ENCODE peak calls at places on chromosome 4, in five cellular contexts. V is transverse colon, Y is hepatocyte, T is psoas muscle, Z is stomach. C is an unnamed sample.

GRCh38 chr4:67549123-67549522 is 3.8 kb upstream of the CENPC start:
- DNase-seq in V (no peak), Y (no peak), T (no peak), Z (no peak), C (peak)

GRCh38 chr4:168880087-168880675 is 129.9 kb downstream of the CBR4 start:
- DNase-seq in V (no peak), Y (no peak), T (no peak), Z (no peak), C (no peak)

GRCh38 chr4:91325495-91325894 is 978.3 kb upstream of the GRID2 start:
- DNase-seq in V (no peak), Y (peak), T (no peak), Z (peak), C (peak)

GRCh38 chr4:101221294-101221693 is 126.0 kb downstream of the PPP3CA start:
- DNase-seq in V (no peak), Y (no peak), T (no peak), Z (no peak), C (no peak)

GRCh38 chr4:137909910-137910309 is 332.2 kb downstream of the SLC7A11 start:
- DNase-seq in V (no peak), Y (peak), T (no peak), Z (no peak), C (peak)

GRCh38 chr4:78669453-78669852 is 106.7 kb upstream of the BMP2K start:
- DNase-seq in V (no peak), Y (no peak), T (no peak), Z (no peak), C (no peak)

GRCh38 chr4:38675167-38676121 is 11.4 kb downstream of the KLF3 start:
- DNase-seq in V (peak), Y (peak), T (peak), Z (peak), C (peak)

GRCh38 chr4:108861339-108861738 is 98.5 kb upstream of the ETNPPL start:
- DNase-seq in V (no peak), Y (peak), T (no peak), Z (no peak), C (peak)

GRCh38 chr4:109435635-109436034 is 2.0 kb downstream of the SEC24B start:
- DNase-seq in V (no peak), Y (no peak), T (no peak), Z (no peak), C (no peak)

GRCh38 chr4:82745173-82745842 is 53.3 kb downstream of the SCD5 start:
- DNase-seq in V (no peak), Y (no peak), T (no peak), Z (no peak), C (peak)

GRCh38 chr4:40205259-40206198 is 8.7 kb downstream of the RHOH start:
- DNase-seq in V (peak), Y (no peak), T (no peak), Z (no peak), C (no peak)
- H3K4me3 ChIP-seq in V (no peak), Y (no peak), T (no peak), Z (no peak), C (no peak)

GRCh38 chr4:112633477-112634235 is 3.1 kb downstream of the ZGRF1 start:
- DNase-seq in V (no peak), Y (peak), T (no peak), Z (no peak), C (peak)
- TF ChIP-seq CTCF in V (peak), Y (peak), T (peak), Z (no peak), C (peak)

DNA sequence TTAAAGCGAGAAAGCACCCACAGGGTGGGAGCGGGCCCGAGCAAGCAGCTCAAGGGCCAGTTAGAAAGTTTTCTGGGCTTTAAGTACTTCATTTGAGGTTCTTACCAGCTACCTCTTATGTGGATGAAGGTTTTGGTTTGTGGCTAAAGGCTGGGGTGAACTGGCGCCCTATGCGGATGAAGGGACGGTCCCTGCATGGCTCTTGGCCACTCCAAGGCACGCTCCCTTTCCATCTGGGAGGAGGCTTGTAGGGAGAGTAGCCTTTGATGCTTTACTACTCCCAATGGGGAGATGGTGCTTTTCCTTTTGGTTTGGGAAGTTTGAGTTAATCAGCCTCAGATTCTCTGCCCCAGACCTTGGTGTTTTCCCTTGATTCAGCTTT is 17.7 kb downstream of the MRFAP1 start:
- DNase-seq in V (no peak), Y (no peak), T (no peak), Z (no peak), C (no peak)
- H3K4me3 ChIP-seq in V (peak), Y (no peak), T (peak), Z (peak), C (no peak)

DNA sequence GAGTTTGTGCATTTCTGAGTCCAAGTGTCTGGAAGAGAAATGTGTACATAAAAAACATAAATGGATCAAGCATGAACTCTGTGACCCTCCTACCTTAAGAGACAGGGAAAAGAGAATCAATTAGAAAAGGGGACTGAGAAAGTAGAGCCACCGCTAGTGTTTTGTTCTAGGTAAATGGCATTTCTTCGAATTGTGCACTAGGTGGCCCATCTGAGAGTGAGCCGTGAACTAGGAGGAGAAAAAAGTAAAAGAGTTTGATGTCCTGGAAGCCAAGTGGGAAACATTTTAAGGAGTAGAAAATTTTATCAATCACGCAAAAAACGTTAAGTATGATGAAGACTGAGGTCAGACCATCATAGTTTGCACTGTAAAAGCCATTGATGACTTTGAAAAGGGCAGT is 55.1 kb downstream of the NAF1 start:
- DNase-seq in V (no peak), Y (peak), T (no peak), Z (no peak), C (peak)
- TF ChIP-seq CTCF in V (peak), Y (peak), T (no peak), Z (no peak), C (no peak)

DNA sequence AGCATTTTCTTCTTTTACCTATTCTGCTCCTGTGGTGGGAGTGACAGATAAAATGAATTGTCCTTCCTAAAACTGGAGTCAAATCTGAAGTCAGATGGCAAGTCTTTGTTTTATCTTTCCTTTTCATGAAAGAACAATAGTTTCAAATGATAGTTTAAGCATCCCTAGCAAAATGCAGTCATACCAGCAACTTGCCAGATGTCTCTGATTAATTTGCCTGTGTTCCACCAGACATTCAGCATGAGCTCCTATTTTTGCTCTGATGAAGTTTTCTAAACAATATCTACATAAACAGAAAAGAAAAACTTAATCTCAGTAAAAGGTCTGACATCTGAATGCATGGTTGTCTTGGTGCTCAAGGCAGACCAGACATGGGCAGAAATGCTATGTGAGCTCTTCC is 15.2 kb downstream of the PRKG2 start:
- DNase-seq in V (no peak), Y (no peak), T (no peak), Z (no peak), C (no peak)
- H3K4me3 ChIP-seq in V (no peak), Y (no peak), T (no peak), Z (no peak), C (no peak)

DNA sequence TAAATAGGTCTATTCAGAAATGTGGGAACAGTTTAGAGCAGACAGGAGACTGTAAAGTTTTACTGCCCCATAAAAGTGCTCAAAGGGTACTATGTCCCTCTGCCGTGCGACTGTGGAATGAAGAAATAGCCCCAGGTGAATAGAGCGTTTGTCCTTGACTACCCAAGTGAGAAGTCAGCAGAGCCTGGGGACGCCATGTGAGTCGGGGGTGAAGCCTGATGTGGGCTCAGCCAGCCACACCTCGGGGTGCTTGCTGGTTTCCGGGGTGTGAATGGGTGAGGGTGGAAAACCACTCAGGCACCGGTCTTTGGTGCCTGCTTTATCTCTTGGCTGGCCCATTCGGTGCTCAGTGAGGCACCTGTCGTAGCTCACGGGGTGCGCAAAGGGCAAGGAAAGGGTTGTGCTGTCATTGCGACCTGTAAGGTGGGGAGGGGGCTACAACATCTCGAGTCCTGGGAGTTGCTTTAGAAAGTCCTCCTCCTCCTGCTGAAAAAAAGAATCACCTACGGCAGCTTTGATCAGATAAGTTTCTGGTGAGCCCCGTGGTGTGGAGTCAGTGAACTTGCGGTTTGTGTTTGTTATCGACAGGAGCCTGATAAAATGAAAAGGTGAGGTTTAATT is 895 bp downstream of the TRIM2 start:
- DNase-seq in V (peak), Y (peak), T (no peak), Z (peak), C (no peak)
- TF ChIP-seq CTCF in V (peak), Y (no peak), T (no peak), Z (no peak), C (no peak)

C was measured in epithelial cell of esophagus.